ENCODE peak calls at places on chromosomes 16 and 17, in four cellular contexts. V, Y, H and N are unnamed samples.

GRCh38 chr17:42997390-42997983 is 732 bp upstream of the RPL27 start:
- DNase-seq in V (no peak), Y (no peak), H (no peak), N (no peak)

GRCh38 chr16:2775765-2776499 is 1.1 kb downstream of the ELOB start:
- DNase-seq in V (no peak), Y (no peak), H (no peak), N (no peak)

GRCh38 chr17:6067060-6067459 is 3.1 kb upstream of the WSCD1 start:
- DNase-seq in V (no peak), Y (no peak), H (no peak), N (no peak)

GRCh38 chr17:76274559-76274956 is 9.4 kb downstream of the UBALD2 start:
- DNase-seq in V (no peak), Y (no peak), H (no peak), N (no peak)

GRCh38 chr17:15917439-15918027 is 27.4 kb upstream of the ADORA2B start:
- DNase-seq in V (no peak), Y (no peak), H (no peak), N (no peak)

GRCh38 chr17:75872434-75873351 is 5.7 kb downstream of the TRIM47 start:
- DNase-seq in V (peak), Y (peak), H (no peak), N (peak)

GRCh38 chr17:73430165-73430680 is 118.4 kb upstream of the CDC42EP4 start:
- DNase-seq in V (no peak), Y (no peak), H (no peak), N (no peak)

GRCh38 chr16:90046971-90047713 is 27.9 kb upstream of the DBNDD1 start:
- DNase-seq in V (no peak), Y (peak), H (no peak), N (no peak)

GRCh38 chr17:19978206-19978802 is 676 bp upstream of the AKAP10 start:
- DNase-seq in V (peak), Y (no peak), H (no peak), N (no peak)

GRCh38 chr17:2170023-2170422 is 115.1 kb downstream of the HIC1 start:
- DNase-seq in V (peak), Y (no peak), H (no peak), N (no peak)

GRCh38 chr17:40134184-40134583 is 6.2 kb upstream of the CASC3 start:
- DNase-seq in V (no peak), Y (no peak), H (no peak), N (no peak)

GRCh38 chr16:89827383-89828198 is 684 bp upstream of the SPIRE2 start:
- DNase-seq in V (no peak), Y (peak), H (no peak), N (peak)

GRCh38 chr17:39264119-39264518 is 38.4 kb upstream of the STAC2 start:
- DNase-seq in V (no peak), Y (no peak), H (no peak), N (no peak)

GRCh38 chr16:700684-701584 is 4.7 kb downstream of the FBXL16 start:
- DNase-seq in V (no peak), Y (no peak), H (no peak), N (no peak)

GRCh38 chr17:20242271-20242670 is 225.1 kb downstream of the LGALS9B start:
- DNase-seq in V (no peak), Y (no peak), H (no peak), N (no peak)

GRCh38 chr17:36485805-36486203 is 677 bp upstream of the ZNHIT3 start:
- DNase-seq in V (no peak), Y (no peak), H (no peak), N (no peak)

GRCh38 chr16:85851034-85851780 is 47.8 kb upstream of the IRF8 start:
- DNase-seq in V (no peak), Y (no peak), H (no peak), N (no peak)

GRCh38 chr16:85162478-85163277 is 50.4 kb upstream of the CIBAR2 start:
- DNase-seq in V (no peak), Y (peak), H (no peak), N (no peak)

GRCh38 chr16:66168777-66169176 is 197.7 kb upstream of the CDH5 start:
- DNase-seq in V (no peak), Y (no peak), H (no peak), N (no peak)

GRCh38 chr17:76414334-76415295 is 30.2 kb downstream of the SPHK1 start:
- DNase-seq in V (no peak), Y (no peak), H (no peak), N (no peak)

GRCh38 chr16:3754304-3754703 is 37.0 kb upstream of the TRAP1 start:
- DNase-seq in V (no peak), Y (no peak), H (no peak), N (no peak)

GRCh38 chr17:1904273-1905052 is 74.7 kb downstream of the RPA1 start:
- DNase-seq in V (no peak), Y (no peak), H (no peak), N (no peak)

GRCh38 chr17:39027037-39027436 is 59.8 kb upstream of the FBXO47 start:
- DNase-seq in V (no peak), Y (no peak), H (no peak), N (peak)

GRCh38 chr16:9123871-9124270 is 32.4 kb downstream of the HAPSTR1 start:
- DNase-seq in V (no peak), Y (no peak), H (no peak), N (peak)

GRCh38 chr17:56441331-56441730 is 152.2 kb upstream of the NOG start:
- DNase-seq in V (no peak), Y (no peak), H (no peak), N (no peak)

GRCh38 chr16:67697813-67698212 is 21.3 kb downstream of the GFOD2 start:
- DNase-seq in V (no peak), Y (no peak), H (no peak), N (no peak)

GRCh38 chr17:56793506-56793905 is 40.2 kb downstream of the C17orf67 start:
- DNase-seq in V (no peak), Y (no peak), H (no peak), N (no peak)

GRCh38 chr16:27520982-27521673 is 28.6 kb downstream of the GTF3C1 start:
- DNase-seq in V (no peak), Y (no peak), H (no peak), N (no peak)

GRCh38 chr17:79888811-79889634 is 49.8 kb upstream of the CBX4 start:
- DNase-seq in V (no peak), Y (no peak), H (no peak), N (no peak)

GRCh38 chr16:56281256-56281805 is 90.0 kb downstream of the GNAO1 start:
- DNase-seq in V (peak), Y (no peak), H (no peak), N (no peak)

GRCh38 chr17:78383725-78384471 is 5.4 kb downstream of the PGS1 start:
- DNase-seq in V (peak), Y (peak), H (peak), N (no peak)